ENCODE peak calls at places on chromosomes 5 and 9, in four cellular contexts. T, G, K and I are unnamed samples.

GRCh38 chr5:132011561-132012384 is at the start of gene ACSL6:
- DNase-seq in G (peak; percentile 89), T (peak; percentile 37), K (peak; percentile 43), I (no peak)

GRCh38 chr5:122053181-122054109 is 24.6 kb downstream of the LOX start:
- DNase-seq in G (no peak), K (no peak), T (no peak), I (no peak)

GRCh38 chr5:96626956-96627355 is 35.2 kb upstream of the CAST start:
- DNase-seq in T (no peak), G (no peak), K (no peak), I (peak; percentile 67)

GRCh38 chr5:125719681-125720676 is 703.2 kb upstream of the GRAMD2B start:
- DNase-seq in G (no peak), K (no peak), T (no peak), I (no peak)

GRCh38 chr5:31900296-31900865 is 261.4 kb downstream of the PDZD2 start:
- DNase-seq in K (no peak), T (no peak), G (no peak), I (no peak)

GRCh38 chr9:3648722-3649121 is 122.9 kb upstream of the RFX3 start:
- DNase-seq in K (no peak), G (no peak), T (no peak), I (no peak)

GRCh38 chr5:158911693-158912363 is 187.9 kb downstream of the EBF1 start:
- DNase-seq in G (no peak), K (no peak), T (no peak), I (no peak)

GRCh38 chr5:175842947-175843793 is 28.2 kb upstream of the CPLX2 start:
- DNase-seq in G (peak; percentile 76), T (no peak), K (peak; percentile 56), I (peak; percentile 36)

GRCh38 chr9:89179920-89180667 is 1.5 kb upstream of the SHC3 start:
- DNase-seq in T (peak; percentile 86), K (peak; percentile 94), G (peak; percentile 88), I (peak; percentile 90)

GRCh38 chr9:105264380-105264779 is 19.9 kb downstream of the SLC44A1 start:
- DNase-seq in K (no peak), T (no peak), G (no peak), I (no peak)

GRCh38 chr5:102152906-102153787 is 142.9 kb downstream of the SLCO4C1 start:
- DNase-seq in K (no peak), T (no peak), G (peak; percentile 69), I (no peak)

GRCh38 chr5:84383816-84384603 is 670 bp downstream of the EDIL3 start:
- DNase-seq in G (peak; percentile 51), K (peak; percentile 85), T (peak; percentile 51), I (no peak)

GRCh38 chr5:168991991-168992390 is 308.9 kb downstream of the SLIT3 start:
- DNase-seq in T (no peak), G (no peak), K (no peak), I (no peak)

GRCh38 chr5:57311251-57311650 is 137.4 kb downstream of the GPBP1 start:
- DNase-seq in G (no peak), K (no peak), T (no peak), I (no peak)

GRCh38 chr5:126920291-126920690 is 110.1 kb downstream of the MARCHF3 start:
- DNase-seq in K (no peak), G (no peak), T (no peak), I (peak; percentile 23)

GRCh38 chr9:76458903-76459690 is at the start of gene GCNT1:
- DNase-seq in G (peak; percentile 52), K (peak; percentile 98), T (peak; percentile 97), I (no peak)
- TF ChIP-seq CTCF in G (peak; percentile 39), K (peak; percentile 57), T (no peak), I (peak; percentile 39)

DNA sequence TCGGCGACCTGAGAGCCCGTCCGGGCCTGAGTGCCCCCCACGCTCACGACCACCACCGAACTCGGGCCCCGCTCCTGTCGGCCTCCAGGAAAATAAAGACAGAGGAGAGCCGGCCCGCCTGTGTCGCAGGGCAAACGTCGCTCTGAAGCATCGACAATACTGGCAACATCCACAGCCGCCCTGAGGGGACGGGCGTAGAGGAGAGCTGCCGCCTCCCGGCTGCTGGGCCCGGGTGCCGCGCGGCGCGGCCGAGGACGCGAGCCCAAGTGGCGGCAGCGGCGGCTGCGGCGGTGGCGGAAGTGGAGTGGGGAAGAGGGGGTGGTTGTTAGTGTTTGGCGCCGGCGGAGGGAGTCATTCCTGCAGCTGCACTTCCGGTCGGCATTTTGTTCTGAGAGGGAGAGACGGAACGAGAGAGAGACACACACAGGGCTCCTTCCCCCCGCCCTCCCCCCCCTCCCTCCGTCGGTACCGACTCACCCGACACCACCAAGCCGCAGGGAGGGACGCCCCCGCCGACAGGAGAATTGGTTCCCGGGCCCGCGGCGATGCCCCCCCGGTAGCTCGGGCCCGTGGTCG is at the start of gene NIPBL:
- DNase-seq in G (peak; percentile 93), K (peak; percentile 90), T (peak; percentile 92), I (peak; percentile 84)
- TF ChIP-seq CTCF in G (no peak), K (no peak), T (no peak), I (no peak)

DNA sequence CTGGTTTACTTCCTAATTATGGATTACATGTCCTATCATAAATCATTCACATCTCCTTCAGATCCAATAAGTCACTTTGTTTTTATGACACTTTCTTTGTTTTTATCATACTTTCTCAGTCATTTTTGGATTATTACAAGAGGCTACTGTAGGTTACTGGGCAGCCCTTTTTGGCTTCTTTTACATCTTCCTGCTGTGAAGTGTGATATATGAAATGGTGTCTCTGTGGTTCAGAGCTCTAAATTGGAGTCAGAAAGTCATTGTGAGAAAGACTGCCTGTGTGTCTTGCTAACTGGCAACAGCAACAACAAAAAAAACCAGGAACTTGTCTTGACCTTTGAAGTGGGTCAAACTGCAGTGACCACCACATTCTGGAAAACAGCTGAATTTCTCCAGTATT is 463.8 kb upstream of the DAP start:
- DNase-seq in K (no peak), G (no peak), T (no peak), I (no peak)
- TF ChIP-seq CTCF in K (no peak), G (no peak), T (no peak), I (no peak)

GRCh38 chr9:75169623-75170022 is 81.3 kb downstream of the OSTF1 start:
- DNase-seq in T (no peak), K (no peak), G (no peak), I (no peak)
- TF ChIP-seq CTCF in T (no peak), K (no peak), G (no peak), I (no peak)